ENCODE peak calls at places on chromosomes 6 and 20, in ten cellular contexts. H is cardiac muscle cell, J is thoracic aorta, U is NB4, Q is sigmoid colon, O is heart left ventricle, R is fibroblast of pulmonary artery, A is esophagus muscularis mucosa, Y is neural progenitor cell, E is choroid plexus epithelial cell. I is an unnamed sample.
A peak's percentile ranks its signal among the peaks of the same experiment; 100 is the strongest.

GRCh38 chr6:104527761-104528415 is 331.8 kb downstream of the HACE1 start:
- DNase-seq in H (peak; percentile 72), O (no peak), Y (peak; percentile 54), R (peak; percentile 77), J (peak; percentile 11), U (peak; percentile 66), A (no peak), Q (peak; percentile 65), E (peak; percentile 77), I (peak; percentile 11)

GRCh38 chr20:22616551-22616950 is 32.2 kb upstream of the FOXA2 start:
- DNase-seq in H (no peak), Y (no peak), J (no peak), A (peak; percentile 66), E (no peak), O (no peak), U (no peak), Q (no peak), R (no peak), I (no peak)

GRCh38 chr6:133857696-133858095 is 31.2 kb upstream of the TCF21 start:
- DNase-seq in H (no peak), E (no peak), Q (no peak), O (no peak), U (no peak), A (no peak), J (no peak), R (no peak), Y (no peak), I (no peak)

GRCh38 chr6:146289816-146290588 is 253.6 kb upstream of the RAB32 start:
- DNase-seq in H (peak; percentile 86), A (no peak), O (no peak), U (peak; percentile 59), R (peak; percentile 93), Y (no peak), E (peak; percentile 93), J (no peak), Q (no peak), I (no peak)

GRCh38 chr6:157637941-157638340 is 185.1 kb upstream of the SNX9 start:
- DNase-seq in A (no peak), H (no peak), E (no peak), U (no peak), O (no peak), R (no peak), Q (peak; percentile 24), Y (no peak), J (no peak), I (no peak)

GRCh38 chr20:46305331-46305972 is 2.8 kb downstream of the CDH22 start:
- DNase-seq in E (no peak), O (no peak), J (no peak), A (no peak), R (no peak), H (peak; percentile 21), Q (no peak), U (no peak), Y (no peak), I (no peak)

GRCh38 chr6:105832358-105832757 is 253.8 kb upstream of the PRDM1 start:
- DNase-seq in Y (no peak), R (no peak), O (no peak), J (no peak), A (no peak), H (no peak), E (peak; percentile 32), U (peak; percentile 90), Q (no peak), I (no peak)

GRCh38 chr20:57530327-57530981 is 5.5 kb upstream of the CTCFL start:
- DNase-seq in E (no peak), A (no peak), H (no peak), R (no peak), Y (no peak), J (no peak), U (no peak), O (no peak), Q (no peak), I (no peak)

GRCh38 chr20:53683506-53683905 is 89.9 kb upstream of the ZNF217 start:
- DNase-seq in E (no peak), O (no peak), R (no peak), A (no peak), Q (no peak), H (no peak), Y (no peak), J (no peak), U (no peak), I (no peak)

GRCh38 chr6:155341130-155341828 is 27.0 kb upstream of the TFB1M start:
- DNase-seq in O (no peak), H (peak; percentile 56), R (peak; percentile 58), Y (no peak), Q (no peak), U (peak; percentile 63), J (no peak), E (peak; percentile 67), A (no peak), I (peak; percentile 69)

GRCh38 chr6:155344341-155345006 is 30.2 kb upstream of the TFB1M start:
- DNase-seq in O (no peak), U (no peak), J (no peak), H (no peak), Y (no peak), E (no peak), A (no peak), R (no peak), Q (no peak), I (no peak)

GRCh38 chr6:155335265-155335664 is 21.0 kb upstream of the TFB1M start:
- DNase-seq in Q (no peak), Y (no peak), A (no peak), E (no peak), R (no peak), U (no peak), H (no peak), J (no peak), O (no peak), I (no peak)

DNA sequence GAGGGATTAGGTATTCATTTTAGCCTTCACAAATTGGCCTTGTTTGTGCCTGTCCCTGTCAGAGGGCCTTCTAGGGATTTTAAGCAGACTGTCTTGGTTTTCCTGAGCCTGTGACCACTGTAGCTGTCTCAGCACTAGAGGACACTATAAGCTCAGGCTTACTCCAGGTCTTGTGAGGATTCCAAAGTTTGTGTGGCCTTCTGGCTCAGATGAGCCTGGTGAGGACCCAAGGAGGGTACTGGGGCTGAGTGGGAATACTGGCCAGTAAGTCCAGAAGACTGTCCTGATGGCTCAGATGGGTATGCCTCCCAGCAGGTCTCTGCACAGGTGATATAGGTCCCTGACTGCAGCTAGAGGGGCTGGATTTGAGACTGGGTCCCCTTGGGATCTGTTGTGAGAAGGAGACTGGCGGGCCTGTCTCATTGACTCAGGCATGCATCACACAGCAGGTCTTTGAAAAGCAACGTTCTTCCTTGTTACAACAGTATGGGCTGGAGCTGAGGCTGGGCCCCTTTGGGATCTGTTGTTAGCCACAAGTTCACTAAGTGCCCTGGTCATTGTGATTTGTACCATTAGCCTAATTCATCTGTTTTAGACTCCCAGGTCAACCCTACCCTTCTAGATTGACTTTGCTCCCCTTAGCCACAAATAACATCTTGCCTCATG is 26.3 kb upstream of the TFB1M start:
- DNase-seq in O (no peak), Q (no peak), R (peak; percentile 67), U (peak; percentile 71), E (peak; percentile 77), J (no peak), A (no peak), Y (peak; percentile 61), H (peak; percentile 69), I (peak; percentile 67)
- TF ChIP-seq CTCF in O (no peak), Q (no peak), R (peak; percentile 54), U (peak; percentile 50), E (peak; percentile 75), J (no peak), A (no peak), Y (peak; percentile 65), H (peak; percentile 65), I (peak; percentile 42)

GRCh38 chr20:58803533-58803932 is 47.2 kb downstream of the GNAS-AS1 start:
- DNase-seq in A (no peak), R (no peak), Q (no peak), U (no peak), E (no peak), Y (no peak), J (no peak), H (no peak), O (no peak), I (no peak)
- H3K4me3 ChIP-seq in A (no peak overlapping the region), R (no peak overlapping the region), Q (no peak overlapping the region), U (no peak overlapping the region), E (no peak overlapping the region), Y (no peak overlapping the region), J (no peak overlapping the region), H (no peak overlapping the region), O (no peak overlapping the region), I (no peak overlapping the region)

DNA sequence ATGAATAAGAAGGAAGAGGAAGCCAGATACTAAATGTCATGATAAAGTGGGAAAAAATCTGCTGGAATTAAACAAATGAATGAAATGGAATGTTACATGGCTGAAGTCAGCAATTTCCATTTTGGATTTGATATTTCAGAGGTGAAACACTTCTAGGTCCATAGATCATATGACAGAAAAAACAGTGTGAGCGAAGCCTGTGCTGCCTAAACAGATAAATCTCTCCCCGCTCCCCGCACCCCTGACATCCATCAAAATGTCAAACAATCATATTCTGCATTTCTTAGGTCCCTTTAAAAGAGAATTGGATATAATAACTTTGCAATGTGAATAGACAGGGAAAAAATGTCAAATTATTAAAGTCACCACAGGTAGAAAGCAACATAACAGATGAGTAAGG is 26.0 kb upstream of the TRDN start:
- DNase-seq in U (no peak), J (no peak), R (no peak), E (no peak), O (no peak), Q (no peak), A (no peak), H (no peak), Y (no peak), I (no peak)
- TF ChIP-seq CTCF in U (no peak), J (no peak), R (no peak), E (no peak), O (no peak), Q (no peak), A (no peak), H (no peak), Y (no peak), I (no peak)

GRCh38 chr6:131629656-131630055 is 1.6 kb upstream of the MED23 start:
- DNase-seq in U (no peak), E (no peak), J (no peak), Q (no peak), O (no peak), A (no peak), H (no peak), Y (no peak), R (no peak), I (no peak)

GRCh38 chr6:131631625-131632284 is 3.7 kb upstream of the MED23 start:
- DNase-seq in E (no peak), H (no peak), O (no peak), Q (no peak), A (no peak), Y (no peak), J (no peak), U (no peak), R (no peak), I (no peak)

GRCh38 chr6:131627724-131628682 is at the start of gene MED23:
- DNase-seq in A (peak; percentile 97), U (peak; percentile 97), H (peak; percentile 97), E (peak; percentile 97), Y (peak; percentile 96), Q (peak; percentile 96), R (peak; percentile 96), O (peak; percentile 95), J (peak; percentile 66), I (peak; percentile 96)

DNA sequence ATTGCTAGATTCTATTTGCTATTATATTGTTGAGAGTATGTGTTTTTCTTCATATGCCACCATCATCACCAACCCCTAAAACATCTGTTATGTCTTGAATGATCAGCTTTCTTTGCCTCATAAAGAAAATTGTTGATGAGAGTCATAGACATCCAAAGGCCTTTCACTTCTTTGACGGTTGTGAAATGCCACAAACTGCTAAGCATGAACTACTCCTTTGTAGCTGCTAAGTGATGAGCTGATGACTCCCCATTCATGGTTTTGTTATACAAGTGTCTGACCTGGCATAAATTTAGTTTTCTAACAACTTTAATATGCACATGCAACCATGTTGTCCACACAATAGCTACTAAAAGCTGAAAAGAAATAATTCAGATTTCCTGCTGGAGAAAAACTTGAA is 684 bp upstream of the MED23 start:
- DNase-seq in J (no peak), O (no peak), H (no peak), E (no peak), Q (no peak), Y (no peak), R (no peak), A (no peak), U (peak; percentile 8), I (no peak)
- H3K4me3 ChIP-seq in J (peak overlapping the region; percentile 89), O (peak overlapping the region; percentile 86), H (no peak overlapping the region), E (no peak overlapping the region), Q (no peak overlapping the region), Y (peak overlapping the region; percentile 26), R (peak overlapping the region; percentile 97), A (peak overlapping the region; percentile 89), U (peak overlapping the region; percentile 51), I (peak overlapping the region; percentile 73)